ENCODE peak calls at places on chromosomes 11 and 22, in six cellular contexts. Q is mammary epithelial cell; A is NCI-H2171 treated with DMSO at 0.1 percent for 48 hours; L is stimulated activated CD4-positive, alpha-beta T cell treated with anti-CD3 and anti-CD28 coated beads, Interleukin-2, amount 100 ng/mL, for 48 hours; R is stimulated activated CD8-positive, alpha-beta memory T cell treated with anti-CD3 and anti-CD28 coated beads, Interleukin-7, amount 100 ng/mL, for 24 hours; V is anterior cingulate cortex. U is an unnamed sample.

GRCh38 chr11:70630816-70631623 is 232.7 kb downstream of the CTTN start:
- DNase-seq in L (no peak), A (peak), V (peak), R (no peak), Q (no peak), U (no peak)

GRCh38 chr11:34173050-34173449 is 67.6 kb downstream of the NAT10 start:
- DNase-seq in L (no peak), R (no peak), A (no peak), Q (no peak), V (no peak), U (no peak)

GRCh38 chr22:45240810-45241631 is at the start of gene KIAA0930:
- DNase-seq in L (peak), Q (peak), A (peak), V (peak), R (peak), U (no peak)

GRCh38 chr22:27990879-27991278 is 71.8 kb upstream of the PITPNB start:
- DNase-seq in V (peak), Q (no peak), R (no peak), L (no peak), A (peak), U (no peak)

GRCh38 chr11:107669893-107670601 is 41.8 kb downstream of the SLN start:
- DNase-seq in V (no peak), Q (no peak), A (no peak), R (no peak), L (no peak), U (no peak)

GRCh38 chr11:121870202-121871045 is 245.6 kb downstream of the BLID start:
- DNase-seq in V (no peak), R (no peak), Q (no peak), L (no peak), A (no peak), U (no peak)

GRCh38 chr11:83061883-83062282 is 9.8 kb downstream of the RAB30 start:
- DNase-seq in V (no peak), A (no peak), Q (no peak), R (no peak), L (no peak), U (no peak)

GRCh38 chr22:25829808-25830777 is 88.1 kb downstream of the MYO18B start:
- DNase-seq in L (no peak), A (no peak), Q (no peak), R (no peak), V (no peak), U (no peak)

GRCh38 chr11:122981388-122982264 is at the start of gene BSX:
- DNase-seq in R (peak), Q (peak), A (no peak), V (no peak), L (peak), U (peak)

U was measured in epithelial cell of prostate.